ENCODE peak calls at places on chromosomes 4 and X, in eight cellular contexts. Z, N, Y, Q, T, M, H and O are unnamed samples.

GRCh38 chrX:41406211-41406610 is 40.9 kb upstream of the NYX start:
- DNase-seq in H (no peak), T (no peak), N (no peak), Q (no peak), Z (peak; percentile 16), M (no peak), Y (no peak), O (no peak)

GRCh38 chr4:124105212-124105611 is 607.3 kb downstream of the ANKRD50 start:
- DNase-seq in H (no peak), Y (no peak), N (no peak), T (no peak), Z (no peak), Q (no peak), M (no peak), O (no peak)

GRCh38 chr4:52711271-52711670 is 40.0 kb downstream of the ERVMER34-1 start:
- DNase-seq in H (no peak), N (no peak), Z (no peak), M (peak; percentile 42), T (no peak), Y (no peak), Q (no peak), O (no peak)

GRCh38 chr4:81084029-81084428 is 53.5 kb downstream of the BMP3 start:
- DNase-seq in Q (no peak), M (no peak), Z (peak; percentile 21), T (peak; percentile 23), H (no peak), Y (no peak), N (no peak), O (peak; percentile 16)

GRCh38 chr4:2260336-2261109 is 1.4 kb downstream of the MXD4 start:
- DNase-seq in Q (peak; percentile 68), N (peak; percentile 58), Y (no peak), Z (no peak), H (no peak), M (no peak), T (no peak), O (no peak)

GRCh38 chr4:152289963-152290362 is 245.9 kb downstream of the FBXW7 start:
- DNase-seq in Z (no peak), Q (no peak), T (no peak), M (no peak), Y (no peak), N (no peak), H (no peak), O (no peak)

GRCh38 chrX:154000051-154000450 is 19.7 kb downstream of the IRAK1 start:
- DNase-seq in T (no peak), N (peak; percentile 28), Q (no peak), Z (no peak), Y (no peak), H (no peak), M (no peak), O (no peak)

GRCh38 chr4:142284402-142285221 is 561.5 kb downstream of the INPP4B start:
- DNase-seq in Y (no peak), Z (no peak), N (no peak), H (no peak), Q (no peak), M (no peak), T (no peak), O (no peak)

GRCh38 chr4:105197777-105198176 is 51.1 kb downstream of the TET2 start:
- DNase-seq in H (no peak), N (no peak), Q (no peak), Z (no peak), T (no peak), Y (no peak), M (no peak), O (no peak)

GRCh38 chrX:42269186-42269585 is 345.8 kb upstream of the CASK start:
- DNase-seq in Q (no peak), T (no peak), M (no peak), N (no peak), Z (peak; percentile 3), H (no peak), Y (no peak), O (no peak)

GRCh38 chr4:41216294-41217019 is 2.1 kb upstream of the APBB2 start:
- DNase-seq in Q (peak; percentile 86), Y (peak; percentile 84), M (peak; percentile 72), T (peak; percentile 91), H (peak; percentile 81), N (peak; percentile 81), Z (peak; percentile 51), O (no peak)

GRCh38 chrX:19579485-19579884 is 64.2 kb upstream of the MAP3K15 start:
- DNase-seq in H (no peak), Y (no peak), M (no peak), N (no peak), Q (no peak), Z (peak; percentile 48), T (no peak), O (no peak)

GRCh38 chr4:75995727-75996126 is 5.0 kb upstream of the SDAD1 start:
- DNase-seq in M (peak; percentile 71), Q (no peak), N (no peak), Y (no peak), T (peak; percentile 78), H (no peak), Z (peak; percentile 18), O (peak; percentile 33)

GRCh38 chr4:58138786-58139185 is 1028.6 kb upstream of the IGFBP7 start:
- DNase-seq in H (no peak), Z (no peak), Y (no peak), T (no peak), M (no peak), N (no peak), Q (no peak), O (no peak)

GRCh38 chr4:135515295-135515694 is 1313.7 kb upstream of the PABPC4L start:
- DNase-seq in Q (no peak), T (no peak), N (no peak), M (no peak), Z (no peak), H (no peak), Y (no peak), O (peak; percentile 16)

GRCh38 chr4:138223191-138223910 is 18.8 kb downstream of the SLC7A11 start:
- DNase-seq in Q (no peak), N (no peak), Y (no peak), T (no peak), H (no peak), M (no peak), Z (no peak), O (no peak)

GRCh38 chr4:47631161-47631560 is 146.1 kb downstream of the ATP10D start:
- DNase-seq in N (no peak), Z (no peak), M (no peak), T (no peak), H (no peak), Y (no peak), Q (no peak), O (no peak)

GRCh38 chr4:13642576-13642975 is 15.1 kb upstream of the BOD1L1 start:
- DNase-seq in H (no peak), N (no peak), Q (peak; percentile 72), Z (no peak), M (no peak), Y (no peak), T (no peak), O (peak; percentile 67)

GRCh38 chr4:40317921-40318658 is 17.0 kb upstream of the CHRNA9 start:
- DNase-seq in H (no peak), Q (no peak), N (no peak), M (peak; percentile 4), Z (no peak), Y (no peak), T (no peak), O (no peak)

GRCh38 chrX:1502241-1502640 is 34.7 kb downstream of the P2RY8 start:
- DNase-seq in N (no peak), Y (no peak), Q (no peak), T (no peak), H (no peak), Z (no peak), M (no peak), O (no peak)

GRCh38 chr4:183658362-183659028 is 490 bp downstream of the RWDD4 start:
- DNase-seq in M (no peak), Q (peak; percentile 68), Z (no peak), T (peak; percentile 39), H (no peak), Y (no peak), N (peak; percentile 55), O (no peak)

DNA sequence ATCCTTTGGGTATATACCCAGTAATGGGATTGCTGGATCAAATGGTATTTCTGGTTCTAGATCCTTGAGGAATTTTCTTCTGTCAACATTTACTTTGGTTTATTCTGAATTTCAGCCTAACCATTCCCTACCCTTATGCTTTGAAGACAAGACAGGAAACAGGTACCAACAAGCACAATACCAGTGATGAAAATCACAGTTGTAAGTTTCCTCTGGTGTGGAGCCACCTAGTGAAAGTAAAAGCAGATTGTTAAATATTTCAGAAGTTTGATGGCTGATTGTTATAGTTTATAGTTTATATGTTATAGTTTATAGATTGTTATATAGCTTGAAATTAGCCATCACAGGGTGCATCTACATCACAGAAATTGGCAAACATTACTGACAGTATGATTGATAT is 104.5 kb upstream of the AGA start:
- DNase-seq in M (no peak), H (no peak), Q (no peak), T (no peak), N (no peak), Y (no peak), Z (no peak), O (no peak)
- TF ChIP-seq CTCF in M (no peak), H (no peak), Q (no peak), T (no peak), N (no peak), Y (no peak), Z (no peak), O (no peak)

GRCh38 chr4:71063711-71064110 is 70.3 kb downstream of the DCK start:
- DNase-seq in Q (no peak), T (no peak), H (no peak), N (no peak), Z (no peak), M (no peak), Y (no peak), O (no peak)
- TF ChIP-seq CTCF in Q (no peak), T (no peak), H (no peak), N (no peak), Z (no peak), M (no peak), Y (no peak), O (no peak)

DNA sequence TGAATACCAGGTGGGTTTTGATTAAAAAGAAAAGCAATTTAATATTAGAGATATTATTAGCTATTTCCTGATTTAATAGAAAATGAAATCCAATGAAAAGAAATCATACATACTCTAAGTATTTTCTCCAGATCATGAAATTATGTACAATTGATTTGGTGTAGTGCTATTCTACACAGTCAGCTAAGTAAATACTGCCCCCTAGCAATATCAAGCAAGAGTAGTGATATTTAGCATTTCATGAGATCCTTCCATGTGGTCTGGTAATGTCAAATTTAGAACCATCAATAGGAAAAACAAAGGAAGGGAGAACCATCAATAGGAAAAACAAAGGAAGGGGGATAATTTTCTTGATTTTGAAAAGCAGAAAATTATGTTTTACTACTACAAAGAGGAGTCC is 114.6 kb downstream of the TBCK start:
- DNase-seq in Z (no peak), T (peak; percentile 29), Y (no peak), Q (no peak), N (no peak), H (no peak), M (peak; percentile 24), O (no peak)
- TF ChIP-seq CTCF in Z (peak; percentile 52), T (peak; percentile 75), Y (no peak), Q (peak; percentile 36), N (peak; percentile 38), H (peak; percentile 43), M (peak; percentile 60), O (peak; percentile 42)

DNA sequence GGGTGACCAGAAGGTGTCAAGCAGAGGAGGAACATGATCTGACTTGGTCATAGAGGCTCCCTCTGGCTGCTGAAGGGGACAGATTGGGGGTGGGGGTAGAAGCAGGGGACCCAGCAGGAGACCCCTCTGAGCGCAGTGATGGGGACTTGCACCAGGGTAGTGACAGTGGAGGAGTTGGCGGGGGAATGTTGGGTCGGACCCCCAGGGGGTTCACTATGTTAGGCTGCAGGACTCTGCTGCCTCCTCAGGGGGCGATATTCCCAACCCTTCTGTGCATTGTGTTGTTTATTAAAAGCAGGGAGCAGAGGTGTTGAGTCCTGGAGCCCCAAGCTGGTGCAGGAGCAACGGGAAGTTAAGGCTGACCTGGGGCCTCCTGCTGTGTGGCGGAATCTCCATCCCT is 8.8 kb downstream of the WDR13 start:
- DNase-seq in T (no peak), Y (no peak), H (no peak), Z (no peak), Q (no peak), M (no peak), N (no peak), O (no peak)
- TF ChIP-seq CTCF in T (no peak), Y (no peak), H (no peak), Z (no peak), Q (no peak), M (no peak), N (no peak), O (peak; percentile 18)